ENCODE peak calls at places on chromosomes 3 and 15, in nine cellular contexts. W, P, T, D, J, V, A, C and I are unnamed samples.
A peak's percentile ranks its signal among the peaks of the same experiment; 100 is the strongest.

GRCh38 chr3:105653161-105653560 is 215.7 kb downstream of the CBLB start:
- DNase-seq in W (no peak), P (no peak), T (no peak), D (no peak), J (no peak), V (no peak), A (no peak), C (no peak), I (no peak)

GRCh38 chr3:195932418-195933043 is 24.2 kb upstream of the TNK2 start:
- DNase-seq in W (no peak), P (no peak), T (no peak), D (no peak), J (no peak), V (no peak), A (no peak), C (no peak), I (no peak)

GRCh38 chr3:191141728-191142127 is 57.3 kb upstream of the OSTN start:
- DNase-seq in W (peak; percentile 75), P (peak; percentile 94), T (peak; percentile 1), D (peak; percentile 89), J (no peak), V (peak; percentile 76), A (peak; percentile 91), C (peak; percentile 90), I (peak; percentile 82)

GRCh38 chr15:35505816-35506215 is 40.1 kb downstream of the DPH6 start:
- DNase-seq in W (no peak), P (no peak), T (no peak), D (no peak), J (no peak), V (no peak), A (no peak), C (no peak), I (no peak)

GRCh38 chr3:184471439-184471838 is 90.1 kb upstream of the EPHB3 start:
- DNase-seq in W (no peak), P (no peak), T (no peak), D (no peak), J (no peak), V (no peak), A (no peak), C (no peak), I (no peak)

GRCh38 chr3:9037113-9037715 is 73.9 kb upstream of the RAD18 start:
- DNase-seq in W (no peak), P (no peak), T (no peak), D (no peak), J (no peak), V (no peak), A (no peak), C (no peak), I (no peak)

GRCh38 chr3:42216302-42216701 is 49.7 kb downstream of the CCK start:
- DNase-seq in W (no peak), P (no peak), T (no peak), D (no peak), J (no peak), V (no peak), A (no peak), C (no peak), I (no peak)

GRCh38 chr3:44915702-44916438 is 41.5 kb downstream of the TGM4 start:
- DNase-seq in W (no peak), P (peak; percentile 25), T (no peak), D (no peak), J (no peak), V (no peak), A (no peak), C (peak; percentile 18), I (no peak)

GRCh38 chr3:3772920-3773319 is 26.3 kb upstream of the LRRN1 start:
- DNase-seq in W (no peak), P (no peak), T (no peak), D (no peak), J (no peak), V (no peak), A (no peak), C (no peak), I (no peak)

GRCh38 chr3:188528390-188528789 is 374.4 kb downstream of the LPP start:
- DNase-seq in W (no peak), P (no peak), T (no peak), D (no peak), J (no peak), V (no peak), A (peak; percentile 68), C (no peak), I (no peak)

GRCh38 chr3:157618075-157618760 is 115.0 kb upstream of the VEPH1 start:
- DNase-seq in W (peak; percentile 63), P (peak; percentile 71), T (peak; percentile 37), D (peak; percentile 66), J (no peak), V (peak; percentile 61), A (peak; percentile 89), C (peak; percentile 76), I (peak; percentile 46)

GRCh38 chr3:71652786-71653419 is 69.4 kb upstream of the FOXP1 start:
- DNase-seq in W (peak; percentile 71), P (peak; percentile 72), T (peak; percentile 34), D (peak; percentile 78), J (peak; percentile 51), V (peak; percentile 4), A (peak; percentile 76), C (peak; percentile 74), I (peak; percentile 21)

GRCh38 chr3:197711973-197712707 is 24.6 kb downstream of the RUBCN start:
- DNase-seq in W (peak; percentile 94), P (peak; percentile 98), T (peak; percentile 62), D (peak; percentile 98), J (peak; percentile 87), V (peak; percentile 96), A (peak; percentile 99), C (peak; percentile 98), I (peak; percentile 92)
- H3K4me3 ChIP-seq in W (peak overlapping the region; percentile 33), P (peak overlapping the region; percentile 64), T (peak overlapping the region; percentile 32), D (no peak overlapping the region), J (peak overlapping the region; percentile 43), V (peak overlapping the region; percentile 31), A (peak overlapping the region; percentile 53), C (peak overlapping the region; percentile 41), I (peak overlapping the region; percentile 55)

GRCh38 chr3:107959767-107960166 is 131.1 kb downstream of the CD47 start:
- DNase-seq in W (peak; percentile 69), P (peak; percentile 36), T (no peak), D (peak; percentile 88), J (no peak), V (no peak), A (no peak), C (no peak), I (no peak)

GRCh38 chr3:107954845-107955244 is 136.0 kb downstream of the CD47 start:
- DNase-seq in W (no peak), P (no peak), T (no peak), D (no peak), J (no peak), V (no peak), A (no peak), C (no peak), I (no peak)

GRCh38 chr3:107958151-107958550 is 132.7 kb downstream of the CD47 start:
- DNase-seq in W (no peak), P (no peak), T (no peak), D (peak; percentile 30), J (no peak), V (no peak), A (no peak), C (no peak), I (no peak)

GRCh38 chr3:107957506-107957905 is 133.3 kb downstream of the CD47 start:
- DNase-seq in W (no peak), P (no peak), T (no peak), D (no peak), J (no peak), V (no peak), A (no peak), C (no peak), I (no peak)

GRCh38 chr3:107956991-107957467 is 133.8 kb downstream of the CD47 start:
- DNase-seq in W (no peak), P (peak; percentile 14), T (no peak), D (peak; percentile 81), J (peak; percentile 55), V (no peak), A (no peak), C (no peak), I (no peak)
- TF ChIP-seq CTCF in W (no peak), P (no peak), T (no peak), D (no peak), J (no peak), V (no peak), A (no peak), C (no peak), I (no peak)

DNA sequence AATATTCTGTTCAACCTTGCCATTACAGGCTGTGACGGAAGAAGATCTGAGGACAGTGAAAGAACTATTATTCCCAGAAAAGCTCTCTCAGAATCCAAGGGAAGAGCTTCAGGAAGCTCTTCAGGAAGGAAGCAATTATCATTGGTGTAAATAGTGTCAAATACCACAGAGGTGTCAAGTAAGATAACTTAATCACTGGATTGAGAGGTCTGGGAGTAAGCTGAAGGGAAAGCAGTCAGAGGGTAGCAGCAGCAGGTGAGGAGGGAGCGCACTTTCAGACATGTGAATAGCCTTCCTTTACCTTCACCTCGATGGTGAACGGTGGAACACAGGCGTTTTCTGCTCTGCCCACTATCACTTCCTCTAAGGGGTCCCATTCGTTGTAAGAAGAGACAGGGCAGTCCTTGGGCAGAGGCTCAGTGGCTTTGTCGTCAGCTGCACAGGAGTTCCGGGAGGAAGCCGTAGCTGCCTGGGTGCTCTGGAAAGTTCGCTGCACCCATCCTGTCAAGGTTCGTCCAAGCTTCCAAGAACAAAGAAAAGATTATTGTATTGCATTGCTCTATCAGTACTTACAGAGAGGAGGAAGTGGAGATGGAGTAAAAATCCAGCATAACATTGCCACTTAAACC is 1.9 kb downstream of the GATM start:
- DNase-seq in W (no peak), P (no peak), T (no peak), D (no peak), J (no peak), V (no peak), A (no peak), C (no peak), I (no peak)
- H3K4me3 ChIP-seq in W (no peak overlapping the region), P (no peak overlapping the region), T (no peak overlapping the region), D (no peak overlapping the region), J (no peak overlapping the region), V (no peak overlapping the region), A (no peak overlapping the region), C (no peak overlapping the region), I (no peak overlapping the region)

DNA sequence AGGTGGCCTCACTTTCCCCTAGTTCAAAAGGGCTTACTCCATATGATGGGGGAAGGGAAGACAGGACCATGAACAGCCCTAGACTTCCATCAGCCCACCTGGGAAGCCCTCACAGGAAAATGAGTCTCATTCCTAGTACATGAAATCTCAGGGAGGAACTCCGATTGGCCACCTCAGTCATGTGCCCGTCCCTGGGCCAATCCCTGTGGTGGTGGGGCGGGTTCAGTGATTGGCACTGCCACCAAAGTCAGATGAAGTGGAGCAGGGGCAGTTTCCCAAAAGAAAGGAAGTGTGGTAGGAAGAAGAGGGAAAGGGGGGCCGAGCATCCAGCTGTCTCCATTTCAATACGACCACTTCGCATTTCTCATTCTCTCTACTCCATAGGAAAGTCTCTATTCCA is 25.9 kb upstream of the GP9 start:
- DNase-seq in W (no peak), P (no peak), T (peak; percentile 28), D (no peak), J (no peak), V (no peak), A (no peak), C (no peak), I (no peak)
- TF ChIP-seq CTCF in W (no peak), P (no peak), T (no peak), D (no peak), J (no peak), V (no peak), A (no peak), C (no peak), I (no peak)

DNA sequence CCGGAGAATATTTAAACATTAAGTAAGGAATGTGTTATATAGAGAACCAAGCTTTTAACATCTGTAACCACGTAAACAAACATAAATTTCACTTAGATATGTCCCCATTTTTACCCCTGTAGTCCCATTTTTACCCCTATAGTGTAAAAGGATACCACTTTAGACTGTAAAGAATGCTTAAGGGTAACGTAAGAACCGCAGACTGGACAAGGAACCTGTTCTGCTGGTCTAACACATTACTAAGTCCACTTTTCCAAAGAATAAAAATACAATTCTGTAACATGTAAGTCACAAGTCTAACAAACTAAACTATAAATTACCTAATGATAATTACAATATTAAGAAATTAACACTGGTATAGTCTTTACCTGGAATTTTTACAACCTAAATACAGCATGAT is 2.9 kb downstream of the SLC12A6 start:
- DNase-seq in W (no peak), P (no peak), T (no peak), D (peak; percentile 37), J (no peak), V (no peak), A (peak; percentile 73), C (no peak), I (no peak)
- H3K4me3 ChIP-seq in W (no peak overlapping the region), P (no peak overlapping the region), T (no peak overlapping the region), D (no peak overlapping the region), J (peak overlapping the region; percentile 67), V (no peak overlapping the region), A (peak overlapping the region; percentile 90), C (no peak overlapping the region), I (no peak overlapping the region)